ENCODE peak calls at places on chromosomes 5 and 9, in nine cellular contexts. One of them, this sample, is unnamed.

GRCh38 chr9:116191757-116192415 is 38.3 kb downstream of the PAPPA start:
- DNase-seq in stomach: no peak
- DNase-seq in ovary: no peak
- DNase-seq in activated T-helper 1 cell treated with anti-CD3 and anti-CD28 coated beads, Interleukin-12 subunit alpha, Interleukin-12 subunit beta, Interleukin-2, Interleukin-4 antibody, amounts not matched to agents 30 ng/mL and 10 ng/mL and 1 ng/mL, durations not matched to agents 14 hours and 24 hours and 36 hours: no peak
- DNase-seq in HCEC 1CT: no peak
- DNase-seq in astrocyte of the cerebellum: no peak
- DNase-seq in AML-193: no peak
- DNase-seq in hypothalamus: no peak
- DNase-seq in cardiac septum: no peak
- DNase-seq in this sample: no peak

GRCh38 chr9:89606049-89606481 is 1.3 kb downstream of the GADD45G start:
- DNase-seq in stomach: peak; percentile 86
- DNase-seq in ovary: peak; percentile 81
- DNase-seq in activated T-helper 1 cell treated with anti-CD3 and anti-CD28 coated beads, Interleukin-12 subunit alpha, Interleukin-12 subunit beta, Interleukin-2, Interleukin-4 antibody, amounts not matched to agents 30 ng/mL and 10 ng/mL and 1 ng/mL, durations not matched to agents 14 hours and 24 hours and 36 hours: peak; percentile 38
- DNase-seq in HCEC 1CT: peak; percentile 33
- DNase-seq in astrocyte of the cerebellum: no peak
- DNase-seq in AML-193: peak; percentile 62
- DNase-seq in hypothalamus: peak; percentile 37
- DNase-seq in cardiac septum: peak; percentile 92
- DNase-seq in this sample: no peak

GRCh38 chr5:22710660-22711059 is 142.5 kb downstream of the CDH12 start:
- DNase-seq in stomach: no peak
- DNase-seq in ovary: no peak
- DNase-seq in activated T-helper 1 cell treated with anti-CD3 and anti-CD28 coated beads, Interleukin-12 subunit alpha, Interleukin-12 subunit beta, Interleukin-2, Interleukin-4 antibody, amounts not matched to agents 30 ng/mL and 10 ng/mL and 1 ng/mL, durations not matched to agents 14 hours and 24 hours and 36 hours: no peak
- DNase-seq in HCEC 1CT: no peak
- DNase-seq in astrocyte of the cerebellum: no peak
- DNase-seq in AML-193: no peak
- DNase-seq in hypothalamus: no peak
- DNase-seq in cardiac septum: no peak
- DNase-seq in this sample: no peak

GRCh38 chr9:126879288-126879687 is 18.8 kb downstream of the ZBTB34 start:
- DNase-seq in stomach: no peak
- DNase-seq in ovary: no peak
- DNase-seq in activated T-helper 1 cell treated with anti-CD3 and anti-CD28 coated beads, Interleukin-12 subunit alpha, Interleukin-12 subunit beta, Interleukin-2, Interleukin-4 antibody, amounts not matched to agents 30 ng/mL and 10 ng/mL and 1 ng/mL, durations not matched to agents 14 hours and 24 hours and 36 hours: no peak
- DNase-seq in HCEC 1CT: no peak
- DNase-seq in astrocyte of the cerebellum: no peak
- DNase-seq in AML-193: no peak
- DNase-seq in hypothalamus: no peak
- DNase-seq in cardiac septum: no peak
- DNase-seq in this sample: no peak

GRCh38 chr5:180990889-180991257 is 2.2 kb downstream of the BTNL3 start:
- DNase-seq in stomach: no peak
- DNase-seq in ovary: no peak
- DNase-seq in activated T-helper 1 cell treated with anti-CD3 and anti-CD28 coated beads, Interleukin-12 subunit alpha, Interleukin-12 subunit beta, Interleukin-2, Interleukin-4 antibody, amounts not matched to agents 30 ng/mL and 10 ng/mL and 1 ng/mL, durations not matched to agents 14 hours and 24 hours and 36 hours: no peak
- DNase-seq in HCEC 1CT: no peak
- DNase-seq in astrocyte of the cerebellum: no peak
- DNase-seq in AML-193: no peak
- DNase-seq in hypothalamus: no peak
- DNase-seq in cardiac septum: no peak
- DNase-seq in this sample: no peak

GRCh38 chr9:68998812-68999211 is 15.1 kb downstream of the PRKACG start:
- DNase-seq in stomach: no peak
- DNase-seq in ovary: no peak
- DNase-seq in activated T-helper 1 cell treated with anti-CD3 and anti-CD28 coated beads, Interleukin-12 subunit alpha, Interleukin-12 subunit beta, Interleukin-2, Interleukin-4 antibody, amounts not matched to agents 30 ng/mL and 10 ng/mL and 1 ng/mL, durations not matched to agents 14 hours and 24 hours and 36 hours: no peak
- DNase-seq in HCEC 1CT: no peak
- DNase-seq in astrocyte of the cerebellum: no peak
- DNase-seq in AML-193: no peak
- DNase-seq in hypothalamus: no peak
- DNase-seq in cardiac septum: no peak
- DNase-seq in this sample: no peak

GRCh38 chr9:116643691-116644090 is 43.4 kb upstream of the TRIM32 start:
- DNase-seq in stomach: no peak
- DNase-seq in ovary: no peak
- DNase-seq in activated T-helper 1 cell treated with anti-CD3 and anti-CD28 coated beads, Interleukin-12 subunit alpha, Interleukin-12 subunit beta, Interleukin-2, Interleukin-4 antibody, amounts not matched to agents 30 ng/mL and 10 ng/mL and 1 ng/mL, durations not matched to agents 14 hours and 24 hours and 36 hours: no peak
- DNase-seq in HCEC 1CT: no peak
- DNase-seq in astrocyte of the cerebellum: no peak
- DNase-seq in AML-193: no peak
- DNase-seq in hypothalamus: no peak
- DNase-seq in cardiac septum: no peak
- DNase-seq in this sample: no peak

GRCh38 chr5:27308151-27308550 is 269.8 kb upstream of the CDH9 start:
- DNase-seq in stomach: no peak
- DNase-seq in ovary: no peak
- DNase-seq in activated T-helper 1 cell treated with anti-CD3 and anti-CD28 coated beads, Interleukin-12 subunit alpha, Interleukin-12 subunit beta, Interleukin-2, Interleukin-4 antibody, amounts not matched to agents 30 ng/mL and 10 ng/mL and 1 ng/mL, durations not matched to agents 14 hours and 24 hours and 36 hours: no peak
- DNase-seq in HCEC 1CT: peak; percentile 46
- DNase-seq in astrocyte of the cerebellum: peak; percentile 33
- DNase-seq in AML-193: no peak
- DNase-seq in hypothalamus: no peak
- DNase-seq in cardiac septum: no peak
- DNase-seq in this sample: no peak

GRCh38 chr9:80649001-80649420 is 1040.3 kb downstream of the TLE1 start:
- DNase-seq in stomach: no peak
- DNase-seq in ovary: no peak
- DNase-seq in activated T-helper 1 cell treated with anti-CD3 and anti-CD28 coated beads, Interleukin-12 subunit alpha, Interleukin-12 subunit beta, Interleukin-2, Interleukin-4 antibody, amounts not matched to agents 30 ng/mL and 10 ng/mL and 1 ng/mL, durations not matched to agents 14 hours and 24 hours and 36 hours: no peak
- DNase-seq in HCEC 1CT: peak; percentile 88
- DNase-seq in astrocyte of the cerebellum: peak; percentile 86
- DNase-seq in AML-193: no peak
- DNase-seq in hypothalamus: no peak
- DNase-seq in cardiac septum: peak; percentile 61
- DNase-seq in this sample: no peak

GRCh38 chr9:33131505-33132248 is 35.5 kb downstream of the B4GALT1 start:
- DNase-seq in stomach: no peak
- DNase-seq in ovary: no peak
- DNase-seq in activated T-helper 1 cell treated with anti-CD3 and anti-CD28 coated beads, Interleukin-12 subunit alpha, Interleukin-12 subunit beta, Interleukin-2, Interleukin-4 antibody, amounts not matched to agents 30 ng/mL and 10 ng/mL and 1 ng/mL, durations not matched to agents 14 hours and 24 hours and 36 hours: no peak
- DNase-seq in HCEC 1CT: no peak
- DNase-seq in astrocyte of the cerebellum: no peak
- DNase-seq in AML-193: no peak
- DNase-seq in hypothalamus: no peak
- DNase-seq in cardiac septum: no peak
- DNase-seq in this sample: no peak

This sample was measured in GDM1.